ENCODE peak calls at places on chromosomes 3 and 15, in ten cellular contexts. Q is GM12891; F is effector memory CD8-positive, alpha-beta T cell; B is Caco-2; V is endothelial cell; M is NCI-H774; K is cardiac fibroblast; Z is neural crest cell; L is AG08396; E is T-helper 1 cell. O is an unnamed sample.

GRCh38 chr15:66136948-66137347 is 116.6 kb downstream of the MEGF11 start:
- DNase-seq in V (no peak), L (no peak), Q (no peak), M (no peak), B (no peak), F (no peak), E (no peak), Z (no peak), K (no peak), O (no peak)

GRCh38 chr3:133962879-133963278 is 66.8 kb downstream of the SLCO2A1 start:
- DNase-seq in B (peak), V (no peak), L (peak), E (no peak), Q (no peak), Z (no peak), K (peak), F (no peak), M (no peak), O (no peak)

GRCh38 chr3:109952924-109953323 is 615.6 kb upstream of the DPPA4 start:
- DNase-seq in V (no peak), E (no peak), M (no peak), F (no peak), Z (no peak), L (no peak), B (no peak), Q (no peak), K (peak), O (no peak)

GRCh38 chr15:45023659-45024320 is 795 bp downstream of the SORD start:
- DNase-seq in K (peak), B (no peak), Z (no peak), L (peak), E (no peak), F (no peak), V (no peak), Q (no peak), M (no peak), O (no peak)

GRCh38 chr3:79767953-79768282 is at the start of gene ROBO1:
- DNase-seq in M (no peak), F (no peak), Q (no peak), E (no peak), K (no peak), Z (peak), L (no peak), V (no peak), B (no peak), O (no peak)

GRCh38 chr15:39704684-39705083 is 78.0 kb downstream of the FSIP1 start:
- DNase-seq in B (peak), V (no peak), E (no peak), F (no peak), M (no peak), Z (no peak), Q (no peak), L (peak), K (peak), O (no peak)

GRCh38 chr3:16040991-16041390 is 133.5 kb upstream of the GALNT15 start:
- DNase-seq in B (no peak), L (no peak), Z (no peak), F (no peak), V (no peak), K (no peak), Q (no peak), M (no peak), E (no peak), O (no peak)

GRCh38 chr3:19103510-19103909 is 44.8 kb upstream of the KCNH8 start:
- DNase-seq in M (no peak), L (no peak), F (no peak), Z (no peak), Q (no peak), B (no peak), V (no peak), K (no peak), E (no peak), O (no peak)

GRCh38 chr3:42507751-42508335 is 5.4 kb downstream of the VIPR1 start:
- DNase-seq in B (no peak), K (no peak), Z (no peak), M (no peak), V (no peak), E (no peak), F (no peak), Q (no peak), L (no peak), O (no peak)

GRCh38 chr3:17154221-17154620 is 269.5 kb downstream of the PLCL2 start:
- DNase-seq in B (no peak), F (no peak), Z (no peak), K (no peak), M (no peak), E (no peak), V (no peak), L (no peak), Q (no peak), O (no peak)

GRCh38 chr15:98322551-98322950 is 325.8 kb upstream of the IGF1R start:
- DNase-seq in B (no peak), K (no peak), E (no peak), Q (no peak), Z (no peak), F (no peak), V (no peak), L (no peak), M (no peak), O (no peak)

GRCh38 chr3:152486364-152486763 is 217.6 kb downstream of the MBNL1 start:
- DNase-seq in B (no peak), V (no peak), M (no peak), E (no peak), Z (no peak), L (no peak), Q (no peak), F (no peak), K (no peak), O (no peak)

GRCh38 chr15:44738340-44738984 is 2.1 kb downstream of the TRIM69 start:
- DNase-seq in Z (no peak), F (no peak), K (peak), Q (no peak), E (peak), L (peak), V (no peak), B (peak), M (peak), O (no peak)

GRCh38 chr3:119529883-119530282 is 29.5 kb downstream of the CD80 start:
- DNase-seq in V (no peak), Q (no peak), Z (no peak), B (no peak), K (peak), F (no peak), M (no peak), L (peak), E (no peak), O (no peak)

GRCh38 chr3:139325551-139325950 is 18.3 kb upstream of the MRPS22 start:
- DNase-seq in L (no peak), B (no peak), K (no peak), M (no peak), V (no peak), Q (no peak), F (no peak), E (no peak), Z (no peak), O (no peak)

GRCh38 chr3:176521531-176522175 is 675.6 kb downstream of the TBL1XR1 start:
- DNase-seq in B (no peak), Z (no peak), L (peak), V (no peak), E (no peak), F (no peak), K (peak), Q (no peak), M (no peak), O (no peak)

GRCh38 chr3:116051040-116051439 is 394.2 kb downstream of the LSAMP start:
- DNase-seq in L (no peak), Q (no peak), M (no peak), V (no peak), K (no peak), B (no peak), E (no peak), F (no peak), Z (no peak), O (no peak)

GRCh38 chr15:101198820-101199219 is 53.0 kb downstream of the CHSY1 start:
- DNase-seq in V (no peak), F (no peak), B (no peak), Q (no peak), K (no peak), E (no peak), Z (no peak), M (no peak), L (no peak), O (no peak)

GRCh38 chr3:106609666-106610301 is 741.0 kb upstream of the CBLB start:
- DNase-seq in B (peak), L (peak), E (peak), M (peak), K (peak), Q (no peak), F (peak), Z (peak), V (peak), O (peak)

GRCh38 chr15:95291878-95292472 is 1038.5 kb upstream of the NR2F2 start:
- DNase-seq in Q (peak), V (no peak), F (no peak), L (no peak), K (no peak), M (no peak), B (peak), Z (no peak), E (peak), O (no peak)

GRCh38 chr3:167978071-167978470 is 117.7 kb downstream of the GOLIM4 start:
- DNase-seq in M (no peak), Q (no peak), B (peak), V (no peak), F (no peak), L (no peak), K (peak), E (no peak), Z (no peak), O (no peak)

GRCh38 chr3:14110699-14111098 is 14.0 kb downstream of the CHCHD4 start:
- DNase-seq in E (no peak), Z (no peak), Q (no peak), L (no peak), B (no peak), K (no peak), V (no peak), M (no peak), F (no peak), O (no peak)

GRCh38 chr3:155704771-155705559 is 39.9 kb downstream of the PLCH1 start:
- DNase-seq in M (no peak), F (no peak), Q (no peak), V (no peak), E (no peak), B (no peak), L (no peak), K (peak), Z (no peak), O (no peak)

GRCh38 chr3:46668591-46668990 is 24.9 kb downstream of the ALS2CL start:
- DNase-seq in L (peak), M (no peak), E (no peak), Q (peak), B (no peak), K (no peak), F (no peak), Z (no peak), V (no peak), O (no peak)

GRCh38 chr3:113441051-113441770 is at the start of gene CFAP44:
- DNase-seq in F (peak), Z (peak), M (no peak), K (peak), L (peak), V (peak), Q (no peak), E (peak), B (no peak), O (peak)

GRCh38 chr15:62783303-62783957 is 259.1 kb upstream of the TPM1 start:
- DNase-seq in L (peak), M (no peak), F (no peak), B (no peak), V (no peak), K (peak), Q (no peak), E (no peak), Z (no peak), O (no peak)

GRCh38 chr3:63151893-63152292 is 126.2 kb upstream of the SYNPR start:
- DNase-seq in B (no peak), Q (no peak), V (no peak), K (no peak), F (no peak), M (no peak), L (no peak), E (no peak), Z (no peak), O (no peak)

GRCh38 chr3:103440539-103441113 is 1005.8 kb downstream of the ZPLD1 start:
- DNase-seq in M (no peak), F (no peak), L (no peak), E (no peak), Z (no peak), K (no peak), B (no peak), V (no peak), Q (no peak), O (no peak)

GRCh38 chr15:43794269-43795037 is 2.3 kb downstream of the SERF2 start:
- DNase-seq in Z (no peak), V (no peak), Q (no peak), L (peak), F (no peak), K (peak), M (no peak), B (no peak), E (no peak), O (no peak)

GRCh38 chr15:59282515-59283337 is 76.1 kb downstream of the LDHAL6B start:
- DNase-seq in K (no peak), Z (no peak), F (no peak), E (no peak), Q (no peak), V (no peak), B (no peak), L (no peak), M (no peak), O (no peak)

GRCh38 chr15:66704019-66704782 is 2.2 kb downstream of the SMAD6 start:
- DNase-seq in Q (no peak), M (no peak), Z (no peak), K (no peak), F (no peak), B (no peak), L (no peak), E (no peak), V (no peak), O (no peak)

GRCh38 chr3:196632033-196632751 is 7.3 kb upstream of the NRROS start:
- DNase-seq in Q (peak), V (peak), L (peak), F (peak), K (peak), E (peak), Z (peak), B (peak), M (peak), O (peak)

GRCh38 chr3:31230834-31231233 is 301.9 kb upstream of the STT3B start:
- DNase-seq in Q (no peak), K (no peak), B (no peak), V (no peak), L (no peak), Z (no peak), M (no peak), E (no peak), F (no peak), O (no peak)

GRCh38 chr3:146493221-146493620 is 23.9 kb upstream of the PLSCR2 start:
- DNase-seq in E (no peak), B (no peak), K (no peak), Z (no peak), V (no peak), L (no peak), F (no peak), Q (no peak), M (no peak), O (no peak)

GRCh38 chr15:66481107-66481856 is 16.3 kb downstream of the SNAPC5 start:
- DNase-seq in B (no peak), L (no peak), V (no peak), E (no peak), Q (no peak), Z (no peak), K (no peak), F (no peak), M (no peak), O (no peak)

O was measured in central memory CD8-positive, alpha-beta T cell.